ENCODE peak calls at places on chromosomes 6 and 20, in six cellular contexts. Y is kidney; M is cardiac muscle cell; C is kidney tubule cell; I is CD8-positive, alpha-beta T cell; O is HuH-7.5. L is an unnamed sample.

GRCh38 chr6:2667617-2668016 is 83.1 kb downstream of the MYLK4 start:
- DNase-seq in Y (no peak), M (no peak), C (no peak), I (no peak), O (no peak), L (no peak)

GRCh38 chr6:85460951-85461805 is 11.3 kb downstream of the NT5E start:
- DNase-seq in Y (no peak), M (no peak), C (peak), I (peak), O (no peak), L (no peak)

GRCh38 chr20:12012241-12013222 is 94.8 kb downstream of the BTBD3 start:
- DNase-seq in Y (no peak), M (peak), C (peak), I (no peak), O (peak), L (peak)

GRCh38 chr20:4180355-4180754 is 165.0 kb upstream of the RNF24 start:
- DNase-seq in Y (peak), M (no peak), C (no peak), I (no peak), O (no peak), L (no peak)

GRCh38 chr6:161393839-161394364 is 120.0 kb upstream of the AGPAT4 start:
- DNase-seq in Y (no peak), M (peak), C (peak), I (peak), O (peak), L (peak)

GRCh38 chr6:83853968-83854501 is 875 bp downstream of the RIPPLY2 start:
- DNase-seq in Y (no peak), M (no peak), C (no peak), I (no peak), O (no peak), L (no peak)

GRCh38 chr6:166313255-166314070 is 5.3 kb upstream of the PRR18 start:
- DNase-seq in Y (no peak), M (peak), C (peak), I (peak), O (peak), L (no peak)

GRCh38 chr6:129936329-129937165 is 75.4 kb upstream of the TMEM244 start:
- DNase-seq in Y (no peak), M (peak), C (peak), I (peak), O (no peak), L (peak)

GRCh38 chr6:160000280-160000704 is 31.4 kb downstream of the IGF2R start:
- DNase-seq in Y (no peak), M (no peak), C (no peak), I (no peak), O (no peak), L (no peak)

GRCh38 chr6:33915134-33915533 is 111.3 kb upstream of the MLN start:
- DNase-seq in Y (peak), M (no peak), C (no peak), I (no peak), O (no peak), L (no peak)

GRCh38 chr6:24720604-24721460 is 1.9 kb upstream of the C6orf62 start:
- DNase-seq in Y (peak), M (peak), C (peak), I (peak), O (peak), L (peak)

GRCh38 chr6:163926642-163927041 is 512.1 kb downstream of the QKI start:
- DNase-seq in Y (no peak), M (no peak), C (no peak), I (no peak), O (no peak), L (peak)

GRCh38 chr6:137910843-137911456 is 43.9 kb downstream of the TNFAIP3 start:
- DNase-seq in Y (no peak), M (no peak), C (no peak), I (no peak), O (no peak), L (no peak)

GRCh38 chr6:30683137-30683979 is 3.1 kb downstream of the PPP1R18 start:
- DNase-seq in Y (peak), M (no peak), C (peak), I (no peak), O (no peak), L (no peak)

GRCh38 chr6:35810831-35811698 is 5.9 kb downstream of the LHFPL5 start:
- DNase-seq in Y (no peak), M (no peak), C (peak), I (no peak), O (no peak), L (no peak)